ENCODE peak calls at places on chromosome 10, in seven cellular contexts. Z is ELR; M is activated CD8-positive, alpha-beta T cell treated with anti-CD3 and anti-CD28 coated beads for 36 hours; H is HFF-Myc; Y is GM20000; P is AG10803; W is suprapubic skin. K is an unnamed sample.
A peak's percentile ranks its signal among the peaks of the same experiment; 100 is the strongest.

GRCh38 chr10:10831085-10831484 is 186.6 kb upstream of the CELF2 start:
- DNase-seq in Z (peak; percentile 82), M (no peak), H (peak; percentile 71), Y (no peak), P (peak; percentile 92), W (no peak), K (no peak)

GRCh38 chr10:119517235-119518141 is 25.0 kb downstream of the RGS10 start:
- DNase-seq in Z (peak; percentile 87), M (peak; percentile 86), H (no peak), Y (peak; percentile 68), P (peak; percentile 54), W (no peak), K (peak; percentile 50)

GRCh38 chr10:74190494-74190893 is 39.5 kb downstream of the ADK start:
- DNase-seq in Z (peak; percentile 45), M (no peak), H (no peak), Y (no peak), P (peak; percentile 39), W (no peak), K (no peak)

GRCh38 chr10:3080608-3081007 is 13.3 kb downstream of the PFKP start:
- DNase-seq in Z (no peak), M (no peak), H (no peak), Y (no peak), P (no peak), W (no peak), K (no peak)

GRCh38 chr10:103153765-103154197 is 39.3 kb downstream of the NT5C2 start:
- DNase-seq in Z (peak; percentile 61), M (no peak), H (no peak), Y (no peak), P (peak; percentile 45), W (no peak), K (no peak)

GRCh38 chr10:127398967-127399350 is 150.2 kb upstream of the NPS start:
- DNase-seq in Z (no peak), M (no peak), H (no peak), Y (no peak), P (no peak), W (no peak), K (no peak)

GRCh38 chr10:99667108-99667751 is 7.9 kb downstream of the ENTPD7 start:
- DNase-seq in Z (peak; percentile 96), M (no peak), H (no peak), Y (no peak), P (peak; percentile 84), W (no peak), K (no peak)

GRCh38 chr10:104317195-104318095 is 20.8 kb downstream of the ITPRIP start:
- DNase-seq in Z (no peak), M (no peak), H (no peak), Y (no peak), P (peak; percentile 86), W (no peak), K (no peak)

GRCh38 chr10:117759266-117759665 is 216.7 kb downstream of the EMX2 start:
- DNase-seq in Z (no peak), M (no peak), H (no peak), Y (no peak), P (no peak), W (no peak), K (no peak)

K was measured in GM12892.